ENCODE peak calls at places on chromosomes 16 and 17, in five cellular contexts. Q is AG04449; E is HEK293T; A is activated naive CD8-positive, alpha-beta T cell treated with anti-CD3 and anti-CD28 coated beads, Interleukin-2, amount 50 U/mL, for 24 hours; V is fibroblast of lung. P is an unnamed sample.

GRCh38 chr16:720990-721764 is at the start of gene ANTKMT:
- DNase-seq in A (peak; percentile 84), V (peak; percentile 73), E (peak; percentile 89), Q (no peak), P (peak; percentile 65)

GRCh38 chr17:38599398-38599856 is 6.3 kb downstream of the SRCIN1 start:
- DNase-seq in V (no peak), E (no peak), Q (no peak), A (no peak), P (no peak)

GRCh38 chr17:32807577-32807976 is 69.3 kb downstream of the MYO1D start:
- DNase-seq in A (no peak), Q (no peak), V (no peak), E (no peak), P (no peak)

GRCh38 chr17:16101440-16101839 is 101.8 kb downstream of the TTC19 start:
- DNase-seq in E (no peak), V (no peak), Q (no peak), A (no peak), P (no peak)

GRCh38 chr16:16067127-16067526 is 117.7 kb downstream of the ABCC1 start:
- DNase-seq in E (no peak), Q (no peak), V (peak; percentile 69), A (no peak), P (peak; percentile 8)

GRCh38 chr17:2710804-2711607 is 558 bp downstream of the CLUH start:
- DNase-seq in A (peak; percentile 45), E (peak; percentile 32), Q (no peak), V (no peak), P (no peak)

GRCh38 chr16:57325458-57325857 is 33.1 kb upstream of the CCL22 start:
- DNase-seq in Q (no peak), A (no peak), V (no peak), E (no peak), P (peak; percentile 60)

GRCh38 chr17:54968954-54969400 is 412 bp downstream of the STXBP4 start:
- DNase-seq in Q (no peak), E (peak; percentile 17), A (no peak), V (peak; percentile 49), P (peak; percentile 49)

GRCh38 chr17:42894283-42895184 is 6.1 kb upstream of the G6PC1 start:
- DNase-seq in Q (no peak), E (no peak), V (no peak), A (no peak), P (no peak)

GRCh38 chr17:12592941-12593340 is 72.7 kb upstream of the MYOCD start:
- DNase-seq in E (no peak), V (peak; percentile 16), Q (no peak), A (no peak), P (no peak)

GRCh38 chr16:27301236-27301861 is 12.4 kb upstream of the IL4R start:
- DNase-seq in E (no peak), V (no peak), A (no peak), Q (no peak), P (no peak)

GRCh38 chr16:2156025-2156848 is 655 bp downstream of the TRAF7 start:
- DNase-seq in V (peak; percentile 80), A (peak; percentile 31), Q (no peak), E (no peak), P (peak; percentile 69)

GRCh38 chr17:40068917-40069750 is 6.4 kb downstream of the THRA start:
- DNase-seq in Q (peak; percentile 36), V (peak; percentile 81), E (peak; percentile 32), A (peak; percentile 83), P (peak; percentile 89)

GRCh38 chr16:31090540-31090939 is 1.8 kb upstream of the PRSS53 start:
- DNase-seq in A (no peak), E (no peak), Q (no peak), V (peak; percentile 54), P (peak; percentile 8)